ENCODE peak calls at places on chromosomes 12 and 14, in five cellular contexts. One of them, this sample, is unnamed.

GRCh38 chr14:75126121-75126544 is 715 bp downstream of the NEK9 start:
- DNase-seq in progenitor cell of endocrine pancreas: no peak
- DNase-seq in fibroblast of lung: peak
- DNase-seq in fibroblast of pulmonary artery: no peak
- DNase-seq in CD4-positive, alpha-beta T cell: peak
- DNase-seq in this sample: no peak

GRCh38 chr14:99077076-99077843 is 194.7 kb downstream of the BCL11B start:
- DNase-seq in progenitor cell of endocrine pancreas: no peak
- DNase-seq in fibroblast of lung: peak
- DNase-seq in fibroblast of pulmonary artery: no peak
- DNase-seq in CD4-positive, alpha-beta T cell: no peak
- DNase-seq in this sample: no peak

GRCh38 chr14:105315211-105315721 is 718 bp downstream of the PACS2 start:
- DNase-seq in progenitor cell of endocrine pancreas: peak
- DNase-seq in fibroblast of lung: peak
- DNase-seq in fibroblast of pulmonary artery: no peak
- DNase-seq in CD4-positive, alpha-beta T cell: peak
- DNase-seq in this sample: peak

GRCh38 chr12:91630906-91631305 is 448.3 kb upstream of the DCN start:
- DNase-seq in progenitor cell of endocrine pancreas: no peak
- DNase-seq in fibroblast of lung: no peak
- DNase-seq in fibroblast of pulmonary artery: no peak
- DNase-seq in CD4-positive, alpha-beta T cell: no peak
- DNase-seq in this sample: no peak

GRCh38 chr12:10212623-10213131 is at the start of gene GABARAPL1:
- DNase-seq in progenitor cell of endocrine pancreas: peak
- DNase-seq in fibroblast of lung: peak
- DNase-seq in fibroblast of pulmonary artery: peak
- DNase-seq in CD4-positive, alpha-beta T cell: peak
- DNase-seq in this sample: peak

GRCh38 chr12:1576410-1577240 is 17.8 kb downstream of the FBXL14 start:
- DNase-seq in progenitor cell of endocrine pancreas: no peak
- DNase-seq in fibroblast of lung: peak
- DNase-seq in fibroblast of pulmonary artery: peak
- DNase-seq in CD4-positive, alpha-beta T cell: no peak
- DNase-seq in this sample: no peak

GRCh38 chr14:54343276-54344121 is 53.3 kb upstream of the CDKN3 start:
- DNase-seq in progenitor cell of endocrine pancreas: no peak
- DNase-seq in fibroblast of lung: peak
- DNase-seq in fibroblast of pulmonary artery: no peak
- DNase-seq in CD4-positive, alpha-beta T cell: no peak
- DNase-seq in this sample: no peak

GRCh38 chr14:78154827-78155226 is 15.3 kb upstream of the NRXN3 start:
- DNase-seq in progenitor cell of endocrine pancreas: no peak
- DNase-seq in fibroblast of lung: peak
- DNase-seq in fibroblast of pulmonary artery: no peak
- DNase-seq in CD4-positive, alpha-beta T cell: no peak
- DNase-seq in this sample: no peak

GRCh38 chr12:12467222-12467621 is 95.4 kb downstream of the DUSP16 start:
- DNase-seq in progenitor cell of endocrine pancreas: no peak
- DNase-seq in fibroblast of lung: no peak
- DNase-seq in fibroblast of pulmonary artery: no peak
- DNase-seq in CD4-positive, alpha-beta T cell: peak
- DNase-seq in this sample: no peak

GRCh38 chr14:45716506-45716905 is 463.5 kb upstream of the MIS18BP1 start:
- DNase-seq in progenitor cell of endocrine pancreas: no peak
- DNase-seq in fibroblast of lung: no peak
- DNase-seq in fibroblast of pulmonary artery: no peak
- DNase-seq in CD4-positive, alpha-beta T cell: no peak
- DNase-seq in this sample: no peak

DNA sequence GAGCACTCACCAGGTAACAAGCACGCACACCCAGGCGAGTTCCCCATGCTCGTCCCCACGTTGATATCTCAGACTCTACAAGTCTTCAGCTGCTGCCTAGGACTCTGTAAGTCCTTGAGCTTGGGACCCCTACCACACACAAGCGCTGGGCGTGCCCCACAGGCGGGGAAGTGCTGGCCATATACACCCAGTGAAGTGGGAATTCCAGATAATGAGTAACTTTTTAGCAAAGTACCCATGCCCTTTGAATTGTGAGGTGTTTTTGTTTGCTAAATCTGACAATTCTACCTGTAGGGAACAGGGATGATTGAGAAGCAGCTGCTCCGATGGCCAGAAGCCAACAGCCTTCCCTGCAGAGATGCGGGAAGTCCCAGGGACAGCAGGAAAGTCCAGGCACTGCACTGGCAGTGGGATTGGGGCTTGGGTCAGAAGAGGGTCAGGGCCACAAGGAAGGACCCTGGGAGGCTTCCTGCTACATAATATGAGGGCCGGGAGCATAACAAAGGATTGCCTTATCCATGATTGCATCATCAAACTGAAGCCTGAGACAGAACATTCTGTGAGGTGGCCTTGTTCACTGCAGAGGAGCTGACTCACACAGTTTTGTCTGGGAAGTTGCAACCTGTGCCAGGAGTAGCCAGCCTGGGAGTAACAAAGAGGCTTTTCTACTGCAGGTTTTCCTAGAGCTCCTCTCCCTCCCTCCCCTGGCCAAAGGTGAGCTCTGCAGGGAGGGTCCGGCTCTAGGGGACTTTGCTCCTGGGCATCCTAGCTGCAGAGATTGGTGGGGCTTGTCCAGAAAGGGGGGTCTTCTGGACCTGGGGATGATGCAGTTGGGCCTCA is 13.2 kb upstream of the SERPINA3 start:
- DNase-seq in progenitor cell of endocrine pancreas: peak
- DNase-seq in fibroblast of lung: peak
- DNase-seq in fibroblast of pulmonary artery: peak
- DNase-seq in CD4-positive, alpha-beta T cell: no peak
- DNase-seq in this sample: no peak
- TF ChIP-seq CTCF in progenitor cell of endocrine pancreas: peak
- TF ChIP-seq CTCF in fibroblast of lung: no peak
- TF ChIP-seq CTCF in fibroblast of pulmonary artery: no peak
- TF ChIP-seq CTCF in CD4-positive, alpha-beta T cell: no peak
- TF ChIP-seq CTCF in this sample: no peak

GRCh38 chr12:50111417-50111692 is 681 bp upstream of the COX14 start:
- DNase-seq in progenitor cell of endocrine pancreas: no peak
- DNase-seq in fibroblast of lung: no peak
- DNase-seq in fibroblast of pulmonary artery: no peak
- DNase-seq in CD4-positive, alpha-beta T cell: no peak
- DNase-seq in this sample: no peak

GRCh38 chr12:50112456-50113218 is 601 bp downstream of the COX14 start:
- DNase-seq in progenitor cell of endocrine pancreas: no peak
- DNase-seq in fibroblast of lung: no peak
- DNase-seq in fibroblast of pulmonary artery: no peak
- DNase-seq in CD4-positive, alpha-beta T cell: no peak
- DNase-seq in this sample: no peak

GRCh38 chr12:50111693-50112455 is at the start of gene COX14:
- DNase-seq in progenitor cell of endocrine pancreas: peak
- DNase-seq in fibroblast of lung: peak
- DNase-seq in fibroblast of pulmonary artery: peak
- DNase-seq in CD4-positive, alpha-beta T cell: peak
- DNase-seq in this sample: peak

GRCh38 chr12:50110762-50111416 is 1.1 kb upstream of the COX14 start:
- DNase-seq in progenitor cell of endocrine pancreas: no peak
- DNase-seq in fibroblast of lung: no peak
- DNase-seq in fibroblast of pulmonary artery: no peak
- DNase-seq in CD4-positive, alpha-beta T cell: no peak
- DNase-seq in this sample: no peak

DNA sequence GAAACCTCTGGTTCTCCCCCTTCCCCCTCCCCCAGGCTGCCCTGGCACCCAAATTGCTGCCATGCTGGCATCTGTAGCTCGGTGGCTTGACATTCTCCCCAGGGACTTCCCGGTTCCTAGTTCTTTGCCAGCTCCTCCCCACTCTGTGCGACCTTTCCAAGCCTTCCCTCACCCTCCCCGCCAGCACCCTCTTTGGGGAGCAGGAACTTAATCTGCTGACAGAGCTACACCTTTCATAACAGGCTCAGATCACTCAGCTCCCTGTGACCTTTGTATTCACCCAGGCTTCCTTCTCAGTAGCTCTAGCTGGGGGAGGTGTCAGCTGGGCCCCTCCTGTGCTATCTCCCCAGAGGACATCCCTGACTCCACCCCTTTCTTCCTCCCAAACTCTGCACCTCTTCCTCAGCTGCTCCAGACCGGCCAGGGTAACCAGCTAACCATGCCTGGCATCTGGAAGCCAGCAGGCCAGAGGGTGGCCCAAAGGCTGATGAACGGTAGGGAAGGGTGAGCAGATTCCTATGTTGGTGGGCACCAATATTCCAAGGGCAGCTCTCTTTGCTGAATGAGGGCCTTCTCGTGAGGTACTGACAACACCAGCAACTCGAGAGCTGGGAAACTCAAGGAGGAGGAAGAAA is 1.8 kb upstream of the COX14 start:
- DNase-seq in progenitor cell of endocrine pancreas: no peak
- DNase-seq in fibroblast of lung: no peak
- DNase-seq in fibroblast of pulmonary artery: no peak
- DNase-seq in CD4-positive, alpha-beta T cell: no peak
- DNase-seq in this sample: no peak
- TF ChIP-seq CTCF in progenitor cell of endocrine pancreas: no peak
- TF ChIP-seq CTCF in fibroblast of lung: no peak
- TF ChIP-seq CTCF in fibroblast of pulmonary artery: no peak
- TF ChIP-seq CTCF in CD4-positive, alpha-beta T cell: no peak
- TF ChIP-seq CTCF in this sample: no peak

DNA sequence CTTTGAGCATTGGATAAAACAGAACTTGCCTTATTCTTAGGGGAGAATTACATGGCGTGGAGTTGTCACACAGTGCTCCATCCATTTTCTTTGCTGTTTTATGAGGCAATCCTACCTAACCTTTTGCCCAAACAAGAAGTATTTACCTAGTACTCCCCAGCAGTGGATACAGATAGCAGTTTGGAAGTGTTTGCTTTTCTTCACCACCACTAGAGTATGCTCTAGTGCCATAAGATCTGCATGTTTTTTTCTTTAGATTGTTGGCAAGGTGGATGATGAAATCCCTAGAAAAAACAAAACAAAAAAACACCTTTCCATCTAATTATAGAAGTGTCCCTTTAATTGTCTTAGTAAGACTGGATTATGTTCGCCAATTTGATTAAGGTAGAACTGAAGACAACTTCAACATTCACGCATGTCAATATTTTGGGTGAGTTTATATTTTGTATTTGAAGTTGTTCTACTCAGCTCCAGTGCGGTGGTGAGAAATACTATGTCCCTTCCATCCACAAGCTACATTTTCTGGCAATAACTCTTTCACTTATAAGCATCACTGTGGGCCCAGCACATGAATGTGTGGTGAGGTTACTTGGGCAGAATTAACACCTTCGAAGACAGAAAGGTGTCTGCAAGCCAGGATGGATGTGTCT is 23.6 kb upstream of the TMEM260 start:
- DNase-seq in progenitor cell of endocrine pancreas: no peak
- DNase-seq in fibroblast of lung: peak
- DNase-seq in fibroblast of pulmonary artery: peak
- DNase-seq in CD4-positive, alpha-beta T cell: no peak
- DNase-seq in this sample: no peak
- TF ChIP-seq CTCF in progenitor cell of endocrine pancreas: peak
- TF ChIP-seq CTCF in fibroblast of lung: peak
- TF ChIP-seq CTCF in fibroblast of pulmonary artery: peak
- TF ChIP-seq CTCF in CD4-positive, alpha-beta T cell: no peak
- TF ChIP-seq CTCF in this sample: no peak

GRCh38 chr12:106254724-106255123 is 6.9 kb upstream of the CKAP4 start:
- DNase-seq in progenitor cell of endocrine pancreas: no peak
- DNase-seq in fibroblast of lung: no peak
- DNase-seq in fibroblast of pulmonary artery: no peak
- DNase-seq in CD4-positive, alpha-beta T cell: no peak
- DNase-seq in this sample: no peak

GRCh38 chr12:106249411-106250135 is 1.8 kb upstream of the CKAP4 start:
- DNase-seq in progenitor cell of endocrine pancreas: no peak
- DNase-seq in fibroblast of lung: no peak
- DNase-seq in fibroblast of pulmonary artery: no peak
- DNase-seq in CD4-positive, alpha-beta T cell: no peak
- DNase-seq in this sample: no peak

GRCh38 chr12:106248849-106249371 is 1.1 kb upstream of the CKAP4 start:
- DNase-seq in progenitor cell of endocrine pancreas: no peak
- DNase-seq in fibroblast of lung: peak
- DNase-seq in fibroblast of pulmonary artery: peak
- DNase-seq in CD4-positive, alpha-beta T cell: peak
- DNase-seq in this sample: peak

GRCh38 chr12:106252056-106252455 is 4.2 kb upstream of the CKAP4 start:
- DNase-seq in progenitor cell of endocrine pancreas: no peak
- DNase-seq in fibroblast of lung: no peak
- DNase-seq in fibroblast of pulmonary artery: no peak
- DNase-seq in CD4-positive, alpha-beta T cell: no peak
- DNase-seq in this sample: no peak

DNA sequence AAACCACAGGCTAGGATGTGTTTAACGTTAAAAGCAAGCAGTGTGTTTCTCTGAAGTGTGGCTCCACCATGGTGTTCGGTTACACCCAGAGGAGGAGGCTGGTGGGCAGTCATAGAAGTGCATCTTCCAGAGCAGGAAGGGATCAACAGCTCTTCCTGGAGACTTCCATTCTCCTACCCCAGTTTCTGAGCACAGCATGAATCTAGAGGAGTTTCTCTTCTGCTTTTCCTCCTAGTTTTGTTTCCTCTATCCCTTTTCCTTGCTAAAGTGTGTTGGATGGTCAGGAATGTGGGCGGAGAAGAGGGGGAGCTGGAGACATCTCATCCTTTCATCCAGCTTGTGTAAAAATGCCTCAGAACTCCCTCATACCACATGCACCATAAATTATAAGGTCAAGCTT is 3.8 kb upstream of the CKAP4 start:
- DNase-seq in progenitor cell of endocrine pancreas: no peak
- DNase-seq in fibroblast of lung: peak
- DNase-seq in fibroblast of pulmonary artery: peak
- DNase-seq in CD4-positive, alpha-beta T cell: no peak
- DNase-seq in this sample: no peak
- TF ChIP-seq CTCF in progenitor cell of endocrine pancreas: no peak
- TF ChIP-seq CTCF in fibroblast of lung: no peak
- TF ChIP-seq CTCF in fibroblast of pulmonary artery: no peak
- TF ChIP-seq CTCF in CD4-positive, alpha-beta T cell: no peak
- TF ChIP-seq CTCF in this sample: no peak

GRCh38 chr12:106914796-106915634 is 40.7 kb upstream of the TMEM263 start:
- DNase-seq in progenitor cell of endocrine pancreas: no peak
- DNase-seq in fibroblast of lung: no peak
- DNase-seq in fibroblast of pulmonary artery: no peak
- DNase-seq in CD4-positive, alpha-beta T cell: no peak
- DNase-seq in this sample: no peak

GRCh38 chr12:106915635-106916026 is 40.1 kb upstream of the TMEM263 start:
- DNase-seq in progenitor cell of endocrine pancreas: no peak
- DNase-seq in fibroblast of lung: no peak
- DNase-seq in fibroblast of pulmonary artery: no peak
- DNase-seq in CD4-positive, alpha-beta T cell: no peak
- DNase-seq in this sample: no peak

GRCh38 chr12:106917503-106917902 is 38.2 kb upstream of the TMEM263 start:
- DNase-seq in progenitor cell of endocrine pancreas: no peak
- DNase-seq in fibroblast of lung: peak
- DNase-seq in fibroblast of pulmonary artery: peak
- DNase-seq in CD4-positive, alpha-beta T cell: no peak
- DNase-seq in this sample: no peak

GRCh38 chr12:106919910-106920544 is 35.7 kb upstream of the TMEM263 start:
- DNase-seq in progenitor cell of endocrine pancreas: no peak
- DNase-seq in fibroblast of lung: peak
- DNase-seq in fibroblast of pulmonary artery: peak
- DNase-seq in CD4-positive, alpha-beta T cell: no peak
- DNase-seq in this sample: no peak

GRCh38 chr12:106918746-106919145 is 37.0 kb upstream of the TMEM263 start:
- DNase-seq in progenitor cell of endocrine pancreas: no peak
- DNase-seq in fibroblast of lung: no peak
- DNase-seq in fibroblast of pulmonary artery: peak
- DNase-seq in CD4-positive, alpha-beta T cell: no peak
- DNase-seq in this sample: no peak
- TF ChIP-seq CTCF in progenitor cell of endocrine pancreas: peak
- TF ChIP-seq CTCF in fibroblast of lung: peak
- TF ChIP-seq CTCF in fibroblast of pulmonary artery: peak
- TF ChIP-seq CTCF in CD4-positive, alpha-beta T cell: no peak
- TF ChIP-seq CTCF in this sample: no peak